ENCODE peak calls at places on chromosome 12, in five cellular contexts. E is GM12878, Q is SK-N-SH, M is HepG2, O is H1. Y is an unnamed sample.

GRCh38 chr12:99043319-99043914 is 398.3 kb downstream of the APAF1 start:
- DNase-seq in E (peak; percentile 28), Q (peak; percentile 49), M (peak; percentile 45), O (peak; percentile 47), Y (peak; percentile 35)

GRCh38 chr12:67111182-67111581 is 158.0 kb upstream of the CAND1 start:
- DNase-seq in O (no peak), E (no peak), M (no peak), Q (no peak), Y (no peak)

GRCh38 chr12:3168775-3169221 is 91.6 kb downstream of the TSPAN9 start:
- DNase-seq in Q (no peak), O (peak; percentile 33), E (no peak), M (no peak), Y (peak; percentile 21)

GRCh38 chr12:122875590-122876220 is 20.2 kb downstream of the VPS37B start:
- DNase-seq in Q (peak; percentile 52), E (peak; percentile 70), O (no peak), M (no peak), Y (no peak)

GRCh38 chr12:122336015-122336946 is 70.0 kb upstream of the VPS33A start:
- DNase-seq in E (no peak), Q (peak; percentile 24), M (peak; percentile 23), O (no peak), Y (peak; percentile 62)

GRCh38 chr12:109308534-109309440 is at the start of gene FOXN4:
- DNase-seq in O (no peak), E (no peak), M (no peak), Q (peak; percentile 84), Y (no peak)

GRCh38 chr12:109764123-109764522 is 50.5 kb downstream of the FAM222A start:
- DNase-seq in M (no peak), Q (peak; percentile 68), O (no peak), E (no peak), Y (peak; percentile 36)

GRCh38 chr12:131105736-131106356 is 152.1 kb downstream of the ADGRD1 start:
- DNase-seq in M (no peak), O (no peak), E (no peak), Q (no peak), Y (no peak)

GRCh38 chr12:130435826-130436225 is 98.1 kb downstream of the PIWIL1 start:
- DNase-seq in Q (no peak), E (no peak), O (no peak), M (no peak), Y (no peak)

GRCh38 chr12:67241482-67241881 is 27.7 kb upstream of the CAND1 start:
- DNase-seq in O (no peak), Q (no peak), M (no peak), E (no peak), Y (no peak)

GRCh38 chr12:96404683-96405082 is 4.4 kb upstream of the CDK17 start:
- DNase-seq in E (no peak), M (no peak), Q (no peak), O (no peak), Y (no peak)

GRCh38 chr12:122850695-122851350 is 15.6 kb downstream of the HIP1R start:
- DNase-seq in O (no peak), E (no peak), Q (peak; percentile 30), M (no peak), Y (no peak)

GRCh38 chr12:68342966-68343365 is 10.8 kb upstream of the MDM1 start:
- DNase-seq in E (no peak), Q (no peak), O (no peak), M (no peak), Y (no peak)

GRCh38 chr12:116164976-116165425 is 112.5 kb downstream of the MED13L start:
- DNase-seq in Q (no peak), E (no peak), M (no peak), O (no peak), Y (no peak)

DNA sequence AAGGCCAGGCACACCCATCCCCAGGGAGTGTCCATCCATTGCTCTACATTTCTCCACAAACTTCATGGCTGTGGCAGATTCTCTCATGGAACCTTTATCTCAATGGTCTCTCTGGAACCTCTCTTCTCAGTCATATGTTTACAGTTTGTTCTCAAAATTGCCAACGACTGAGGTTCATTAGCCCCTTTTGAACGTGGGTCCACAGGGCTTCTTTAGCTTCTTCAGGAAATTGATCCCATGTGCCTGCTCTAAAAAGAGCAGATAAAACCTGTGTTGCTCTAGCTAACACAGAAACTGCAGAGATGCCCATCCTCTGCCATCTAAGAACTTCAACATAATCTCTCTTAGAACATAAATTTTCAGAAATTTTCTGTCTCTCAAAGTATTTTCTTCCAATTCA is at the start of gene OR6C4:
- DNase-seq in M (no peak), Q (no peak), O (no peak), E (no peak), Y (no peak)
- TF ChIP-seq GABPA in M (no peak), Q (no peak), O (no peak), E (no peak), Y (no peak)

DNA sequence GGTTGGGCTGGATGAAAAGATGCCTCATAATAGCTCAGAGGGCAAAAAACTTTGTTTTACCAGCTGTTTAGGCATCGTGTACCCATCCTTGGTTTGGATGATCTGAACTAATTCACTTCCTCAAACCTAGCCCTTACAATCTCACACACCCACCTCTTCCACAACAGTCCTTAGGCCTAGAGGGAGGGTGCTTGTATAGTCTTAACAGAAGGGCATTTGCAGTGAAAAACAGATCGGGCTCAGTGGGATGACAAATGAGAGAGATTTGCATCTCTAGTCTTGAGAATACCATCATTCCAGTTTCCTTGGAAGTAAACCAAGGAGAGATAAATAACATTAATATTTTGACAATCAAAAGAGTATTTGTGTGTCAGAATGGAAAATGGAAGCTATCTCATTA is 11.0 kb downstream of the SLCO1A2 start:
- DNase-seq in Q (no peak), E (no peak), M (no peak), O (no peak), Y (no peak)
- TF ChIP-seq CHD2 in Q (no peak), E (no peak), M (no peak), O (no peak), Y (no peak)

GRCh38 chr12:69583203-69583602 is 2.1 kb upstream of the CCT2 start:
- DNase-seq in O (peak; percentile 10), M (peak; percentile 24), Q (no peak), E (no peak), Y (peak; percentile 45)
- TF ChIP-seq GABPA in O (no peak), M (no peak), Q (no peak), E (no peak), Y (no peak)

DNA sequence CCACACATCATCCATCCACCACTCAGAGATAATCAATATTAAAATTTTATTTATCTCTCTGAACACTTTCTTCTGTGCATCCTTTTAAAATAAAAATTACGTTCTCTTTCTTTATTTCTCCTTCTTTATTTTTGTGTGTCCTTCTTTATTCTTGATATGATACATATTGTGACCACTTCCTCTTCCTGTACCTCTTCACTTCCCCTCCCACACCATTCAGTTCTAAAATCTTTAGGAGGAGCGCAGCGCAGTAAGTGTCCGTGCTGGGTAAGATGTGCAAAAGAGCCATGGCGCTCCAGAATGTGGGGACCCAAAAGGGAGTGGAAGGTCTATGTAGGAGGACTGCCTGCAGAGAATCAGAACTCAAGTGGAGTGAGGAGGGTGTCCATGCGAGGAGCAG is 256.7 kb downstream of the ITPR2 start:
- DNase-seq in E (no peak), O (no peak), Q (no peak), M (no peak), Y (no peak)
- TF ChIP-seq CHD2 in E (no peak), O (no peak), Q (no peak), M (no peak), Y (no peak)

GRCh38 chr12:106240821-106241220 is 7.0 kb downstream of the CKAP4 start:
- DNase-seq in M (no peak), E (no peak), O (no peak), Q (no peak), Y (no peak)
- TF ChIP-seq GABPA in M (no peak), E (no peak), O (no peak), Q (no peak), Y (no peak)

DNA sequence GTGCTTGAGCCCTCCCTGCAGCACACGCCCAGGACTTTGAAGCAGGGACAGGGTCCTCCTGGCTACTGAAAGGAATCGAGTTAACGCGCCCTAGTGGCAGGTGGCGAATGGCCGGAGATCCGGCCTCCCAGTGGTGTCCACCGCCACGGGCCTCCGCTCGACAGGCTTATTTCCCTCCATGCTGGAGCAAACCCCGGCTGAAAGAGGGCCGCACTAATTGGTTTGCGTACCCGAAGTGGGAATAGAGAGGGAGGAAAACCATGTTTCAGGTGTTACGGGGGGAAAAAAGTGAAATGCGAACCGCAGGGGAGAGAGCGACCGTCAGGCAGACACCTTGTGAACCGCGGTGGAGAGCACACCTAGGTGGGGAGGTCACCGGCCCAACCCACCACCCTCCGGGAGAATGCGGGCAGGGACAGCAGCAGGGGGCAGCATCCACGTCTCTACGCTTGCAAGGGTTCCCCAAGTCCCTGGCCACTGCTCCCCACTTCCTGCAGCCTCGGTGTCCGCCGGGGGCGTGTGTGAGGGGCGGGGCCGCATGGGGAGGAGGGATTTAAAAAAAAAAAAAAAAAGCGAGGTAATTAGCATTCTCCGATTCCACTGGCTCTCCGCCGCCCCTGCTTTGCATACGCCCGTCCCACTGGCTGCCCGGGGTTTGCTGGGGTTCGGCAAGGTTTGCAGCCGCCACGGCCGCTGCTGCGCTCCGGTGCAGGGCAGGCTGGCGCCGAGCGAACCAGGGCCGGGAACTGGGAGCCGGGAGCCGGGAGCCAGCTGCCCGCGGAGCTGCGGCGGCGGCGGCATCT is 224.6 kb upstream of the CRY1 start:
- DNase-seq in M (peak; percentile 82), O (peak; percentile 73), Q (peak; percentile 96), E (no peak), Y (peak; percentile 83)
- TF ChIP-seq CHD2 in M (no peak), O (no peak), Q (no peak), E (no peak), Y (no peak)